ENCODE peak calls at places on chromosome 14, in four cellular contexts. C, L, B and W are unnamed samples.

GRCh38 chr14:64541261-64541970 is 875 bp downstream of the HSPA2 start:
- DNase-seq in C (no peak), L (no peak), B (no peak), W (no peak)

GRCh38 chr14:85533821-85534271 is 3.9 kb downstream of the FLRT2 start:
- DNase-seq in C (no peak), L (peak; percentile 20), B (no peak), W (no peak)

GRCh38 chr14:86501611-86502010 is 971.7 kb downstream of the FLRT2 start:
- DNase-seq in C (no peak), L (no peak), B (no peak), W (no peak)

GRCh38 chr14:100910888-100911664 is 7.6 kb upstream of the RTL1 start:
- DNase-seq in C (no peak), L (no peak), B (no peak), W (no peak)

GRCh38 chr14:60760648-60761364 is 26.2 kb downstream of the MNAT1 start:
- DNase-seq in C (no peak), L (peak; percentile 14), B (no peak), W (no peak)

GRCh38 chr14:92510972-92511371 is 2.6 kb upstream of the RIN3 start:
- DNase-seq in C (no peak), L (no peak), B (no peak), W (peak; percentile 75)

GRCh38 chr14:93263416-93263815 is 56.4 kb downstream of the UBR7 start:
- DNase-seq in C (peak; percentile 39), L (no peak), B (no peak), W (no peak)

GRCh38 chr14:32331227-32331597 is 2.1 kb downstream of the AKAP6 start:
- DNase-seq in C (no peak), L (no peak), B (no peak), W (no peak)

GRCh38 chr14:95067526-95067925 is 89.8 kb downstream of the DICER1 start:
- DNase-seq in C (no peak), L (no peak), B (no peak), W (no peak)

DNA sequence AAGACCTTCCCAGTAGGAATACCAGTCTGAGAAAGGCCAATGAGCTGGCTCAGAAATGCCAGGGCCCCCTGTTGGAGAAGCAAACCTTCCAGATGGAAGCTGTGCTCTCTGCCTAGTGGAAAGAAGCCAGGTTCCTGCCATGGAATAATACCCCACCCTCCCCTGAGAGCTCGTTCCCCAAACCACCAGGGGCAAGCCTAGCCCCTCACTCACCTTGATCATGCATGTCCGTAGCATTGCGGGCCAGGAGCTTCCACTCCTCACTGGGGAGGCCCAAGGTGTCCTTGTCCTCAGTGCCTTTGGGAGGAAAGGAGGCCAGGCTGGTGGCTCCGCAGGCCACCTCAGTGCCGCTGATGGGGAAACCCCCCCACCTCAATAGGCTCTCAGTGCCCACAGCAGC is 20.1 kb downstream of the AHSA1 start:
- DNase-seq in C (no peak), L (no peak), B (no peak), W (no peak)
- H3K4me3 ChIP-seq in C (no peak overlapping the region), L (no peak overlapping the region), B (no peak overlapping the region), W (no peak overlapping the region)

GRCh38 chr14:77988096-77988870 is 181.9 kb upstream of the NRXN3 start:
- DNase-seq in C (no peak), L (no peak), B (no peak), W (no peak)

GRCh38 chr14:77988966-77989365 is 181.2 kb upstream of the NRXN3 start:
- DNase-seq in C (no peak), L (no peak), B (no peak), W (no peak)

GRCh38 chr14:77989441-77989891 is 180.7 kb upstream of the NRXN3 start:
- DNase-seq in C (no peak), L (no peak), B (no peak), W (no peak)

GRCh38 chr14:77986808-77987207 is 183.4 kb upstream of the NRXN3 start:
- DNase-seq in C (no peak), L (no peak), B (no peak), W (no peak)

GRCh38 chr14:77991128-77991772 is 178.9 kb upstream of the NRXN3 start:
- DNase-seq in C (no peak), L (no peak), B (no peak), W (no peak)
- TF ChIP-seq CTCF in C (no peak), L (peak; percentile 6), B (no peak), W (no peak)

DNA sequence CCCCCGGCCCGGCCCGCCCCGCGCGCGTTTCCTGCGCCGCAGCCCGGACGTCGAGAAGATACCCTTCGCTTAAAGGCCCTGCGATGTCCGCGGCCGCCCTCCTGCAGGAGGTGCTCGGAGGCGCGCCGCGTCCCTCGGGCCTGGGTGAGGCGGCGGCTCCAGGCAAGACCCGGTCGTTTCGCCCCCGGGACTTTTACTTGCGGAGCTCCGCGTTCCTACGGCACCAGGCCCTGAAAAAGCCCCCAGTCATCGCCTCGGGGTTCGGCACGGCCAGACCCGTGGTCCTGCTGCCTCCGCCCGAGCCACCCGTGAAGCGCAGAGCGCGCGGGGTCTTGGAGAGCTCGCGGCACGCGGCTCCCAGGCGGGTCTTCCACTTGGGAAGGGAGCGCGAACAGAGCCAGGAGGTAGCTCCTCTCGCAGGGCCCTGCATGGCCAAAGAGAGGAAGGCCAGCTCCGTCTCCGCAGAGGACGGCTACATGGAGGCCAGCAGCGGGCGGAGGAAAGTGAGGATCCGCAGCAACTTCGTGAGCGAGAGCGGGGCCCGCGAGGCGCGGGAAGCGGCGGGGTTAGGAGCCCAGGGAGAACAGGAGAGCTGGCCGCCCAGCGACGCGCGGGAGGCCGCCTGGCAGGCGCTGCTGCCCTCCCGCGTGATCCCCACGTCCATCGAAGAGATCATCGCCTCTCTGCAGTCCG is 26.9 kb downstream of the TTC6 start:
- DNase-seq in C (no peak), L (peak; percentile 25), B (no peak), W (no peak)
- H3K4me3 ChIP-seq in C (peak overlapping the region; percentile 19), L (peak overlapping the region; percentile 3), B (no peak overlapping the region), W (no peak overlapping the region)

DNA sequence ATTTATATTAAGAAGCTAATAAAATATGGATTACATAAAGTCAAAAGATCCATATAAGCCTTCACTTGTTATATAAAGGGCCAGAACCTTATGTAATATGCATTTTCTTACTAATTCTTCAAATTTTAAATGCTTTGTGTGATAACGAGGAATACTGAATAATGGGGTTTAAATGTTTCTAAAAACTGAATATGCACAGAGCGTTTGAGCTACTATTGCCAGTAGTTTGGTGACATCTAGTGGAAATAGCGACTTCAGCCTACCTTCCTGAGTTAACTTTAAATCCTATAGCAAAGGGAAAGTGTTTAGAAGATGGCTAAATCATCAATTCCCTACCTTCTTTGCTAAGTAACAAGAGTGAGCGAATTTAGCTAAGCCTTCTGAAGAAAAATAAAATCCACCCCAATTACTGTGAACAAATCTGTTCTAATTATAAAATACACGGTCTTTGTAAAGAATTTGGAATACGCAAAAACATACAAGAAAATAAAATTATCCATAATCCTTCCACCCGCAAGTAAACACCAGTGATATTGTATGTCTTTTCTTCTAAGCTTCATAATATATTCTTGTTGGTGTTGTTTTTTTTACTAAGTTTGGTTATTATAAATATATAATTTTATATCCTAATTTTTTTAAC is 115.5 kb upstream of the G2E3 start:
- DNase-seq in C (no peak), L (peak; percentile 58), B (no peak), W (peak; percentile 27)
- TF ChIP-seq CTCF in C (peak; percentile 48), L (peak; percentile 84), B (no peak), W (peak; percentile 58)

DNA sequence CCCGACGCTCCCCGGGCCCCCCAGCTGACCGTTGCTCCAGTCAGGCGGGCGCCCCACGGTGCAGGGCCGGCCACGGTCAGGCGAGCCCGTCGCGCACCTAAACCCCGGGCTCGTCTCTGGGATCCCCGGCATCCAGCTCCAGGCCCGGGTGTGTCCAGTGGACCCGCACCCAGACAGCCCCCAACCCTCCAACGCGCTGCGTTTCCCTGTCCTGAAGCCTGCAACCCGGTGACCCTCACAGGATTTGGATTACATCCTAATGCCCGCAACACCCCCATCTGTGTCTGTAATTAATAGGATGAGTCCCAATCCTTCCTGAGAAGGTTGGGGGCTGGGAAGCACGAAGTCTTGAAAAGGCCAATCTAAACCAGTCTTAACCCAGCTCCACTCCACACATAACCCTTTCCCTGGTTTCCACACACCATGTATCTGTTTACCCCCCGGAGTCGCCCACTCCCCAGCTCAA is 10.4 kb downstream of the CPNE6 start:
- DNase-seq in C (no peak), L (no peak), B (no peak), W (no peak)
- H3K4me3 ChIP-seq in C (peak overlapping the region; percentile 70), L (peak overlapping the region; percentile 50), B (peak overlapping the region; percentile 47), W (peak overlapping the region; percentile 71)

DNA sequence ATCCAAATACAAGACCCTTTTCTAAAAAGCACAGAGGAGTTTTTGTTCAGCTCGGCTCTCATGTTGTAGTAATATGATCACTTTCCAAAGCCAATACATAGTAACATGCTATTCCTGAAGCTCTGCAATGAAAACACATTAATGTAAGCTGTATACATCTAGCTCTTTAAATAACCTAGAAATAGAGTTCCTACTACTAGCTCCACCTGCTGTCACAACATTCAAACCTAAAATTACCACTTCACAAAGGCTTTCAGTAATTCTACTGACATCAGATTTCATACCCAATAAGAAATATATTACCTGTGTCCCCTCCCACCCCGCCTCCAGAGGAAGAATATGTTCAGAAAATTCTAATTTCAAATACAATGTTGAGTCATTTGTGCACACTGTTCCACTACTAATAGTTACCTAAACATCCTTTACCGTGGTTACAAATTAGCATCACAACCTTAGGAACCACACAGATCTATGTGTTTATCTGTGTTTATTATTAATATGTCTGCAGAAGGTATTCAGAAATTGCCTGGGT is 17.8 kb downstream of the EFCAB11 start:
- DNase-seq in C (no peak), L (no peak), B (no peak), W (no peak)
- TF ChIP-seq CTCF in C (no peak), L (peak; percentile 33), B (no peak), W (no peak)

GRCh38 chr14:36518031-36518585 is 1.9 kb downstream of the NKX2-1 start:
- DNase-seq in C (no peak), L (no peak), B (no peak), W (no peak)

GRCh38 chr14:36515896-36516718 is 3.9 kb downstream of the NKX2-1 start:
- DNase-seq in C (no peak), L (no peak), B (no peak), W (no peak)

GRCh38 chr14:36515105-36515593 is 4.9 kb downstream of the NKX2-1 start:
- DNase-seq in C (no peak), L (no peak), B (no peak), W (no peak)

GRCh38 chr14:36517242-36518030 is 2.6 kb downstream of the NKX2-1 start:
- DNase-seq in C (no peak), L (no peak), B (no peak), W (peak; percentile 25)

GRCh38 chr14:36516719-36517241 is 3.3 kb downstream of the NKX2-1 start:
- DNase-seq in C (no peak), L (no peak), B (no peak), W (no peak)
- H3K4me3 ChIP-seq in C (no peak overlapping the region), L (no peak overlapping the region), B (no peak overlapping the region), W (no peak overlapping the region)

DNA sequence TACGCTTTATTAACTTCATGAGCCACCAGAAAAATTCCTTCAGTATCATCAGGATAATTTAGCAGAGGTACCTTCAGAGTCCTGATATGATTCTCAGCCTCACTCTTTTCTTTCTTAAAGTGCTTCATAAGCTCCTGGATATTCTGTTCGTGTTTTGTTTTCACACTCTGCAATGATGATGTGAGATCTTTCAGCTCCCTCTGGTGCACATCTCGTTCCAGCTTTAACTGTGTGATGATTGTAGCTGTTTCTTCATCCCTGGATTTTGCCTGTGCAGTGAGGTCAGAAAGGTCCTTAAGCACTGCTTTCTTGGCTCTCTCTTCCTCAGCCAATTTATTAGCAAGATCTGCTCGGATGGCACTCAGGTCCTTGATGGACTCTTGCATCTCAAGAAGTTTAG is 156.7 kb downstream of the CEP128 start:
- DNase-seq in C (no peak), L (peak; percentile 27), B (no peak), W (no peak)
- TF ChIP-seq CTCF in C (peak; percentile 36), L (peak; percentile 23), B (no peak), W (no peak)